ENCODE peak calls at places on chromosome 22, in ten cellular contexts. One of them, this sample, is unnamed.

GRCh38 chr22:22931557-22932270 is 44.1 kb downstream of the IGLL5 start:
- DNase-seq in PC-9: no peak
- DNase-seq in thoracic aorta: no peak
- DNase-seq in uterus: no peak
- DNase-seq in CD4-positive, alpha-beta memory T cell: no peak
- DNase-seq in cardiac muscle cell: no peak
- DNase-seq in HCT116: no peak
- DNase-seq in GM23248: no peak
- DNase-seq in psoas muscle: peak; percentile 27
- DNase-seq in adrenal gland: no peak
- DNase-seq in this sample: no peak

GRCh38 chr22:41482319-41482935 is 13.5 kb downstream of the ACO2 start:
- DNase-seq in PC-9: no peak
- DNase-seq in thoracic aorta: no peak
- DNase-seq in uterus: no peak
- DNase-seq in CD4-positive, alpha-beta memory T cell: no peak
- DNase-seq in cardiac muscle cell: no peak
- DNase-seq in HCT116: no peak
- DNase-seq in GM23248: peak; percentile 40
- DNase-seq in psoas muscle: no peak
- DNase-seq in adrenal gland: no peak
- DNase-seq in this sample: no peak

GRCh38 chr22:19533049-19533626 is 8.9 kb upstream of the CLDN5 start:
- DNase-seq in PC-9: no peak
- DNase-seq in thoracic aorta: no peak
- DNase-seq in uterus: no peak
- DNase-seq in CD4-positive, alpha-beta memory T cell: no peak
- DNase-seq in cardiac muscle cell: no peak
- DNase-seq in HCT116: no peak
- DNase-seq in GM23248: no peak
- DNase-seq in psoas muscle: no peak
- DNase-seq in adrenal gland: no peak
- DNase-seq in this sample: no peak

GRCh38 chr22:25062378-25063095 is 110.0 kb downstream of the KIAA1671 start:
- DNase-seq in PC-9: no peak
- DNase-seq in thoracic aorta: no peak
- DNase-seq in uterus: no peak
- DNase-seq in CD4-positive, alpha-beta memory T cell: peak; percentile 78
- DNase-seq in cardiac muscle cell: no peak
- DNase-seq in HCT116: no peak
- DNase-seq in GM23248: no peak
- DNase-seq in psoas muscle: peak; percentile 1
- DNase-seq in adrenal gland: no peak
- DNase-seq in this sample: no peak

GRCh38 chr22:40156001-40156516 is 21.7 kb upstream of the TNRC6B start:
- DNase-seq in PC-9: peak; percentile 68
- DNase-seq in thoracic aorta: no peak
- DNase-seq in uterus: no peak
- DNase-seq in CD4-positive, alpha-beta memory T cell: no peak
- DNase-seq in cardiac muscle cell: peak; percentile 75
- DNase-seq in HCT116: peak; percentile 51
- DNase-seq in GM23248: peak; percentile 49
- DNase-seq in psoas muscle: no peak
- DNase-seq in adrenal gland: peak; percentile 58
- DNase-seq in this sample: peak; percentile 79

GRCh38 chr22:36386351-36386899 is 1.3 kb downstream of the MYH9 start:
- DNase-seq in PC-9: peak; percentile 60
- DNase-seq in thoracic aorta: no peak
- DNase-seq in uterus: no peak
- DNase-seq in CD4-positive, alpha-beta memory T cell: no peak
- DNase-seq in cardiac muscle cell: no peak
- DNase-seq in HCT116: no peak
- DNase-seq in GM23248: peak; percentile 79
- DNase-seq in psoas muscle: peak; percentile 60
- DNase-seq in adrenal gland: peak; percentile 63
- DNase-seq in this sample: peak; percentile 71

GRCh38 chr22:39556970-39557811 is 13.4 kb upstream of the CACNA1I start:
- DNase-seq in PC-9: peak; percentile 47
- DNase-seq in thoracic aorta: no peak
- DNase-seq in uterus: no peak
- DNase-seq in CD4-positive, alpha-beta memory T cell: peak; percentile 41
- DNase-seq in cardiac muscle cell: peak; percentile 21
- DNase-seq in HCT116: no peak
- DNase-seq in GM23248: peak; percentile 36
- DNase-seq in psoas muscle: no peak
- DNase-seq in adrenal gland: peak; percentile 60
- DNase-seq in this sample: no peak

GRCh38 chr22:36191106-36191836 is 10.3 kb downstream of the APOL4 start:
- DNase-seq in PC-9: no peak
- DNase-seq in thoracic aorta: peak; percentile 41
- DNase-seq in uterus: peak; percentile 57
- DNase-seq in CD4-positive, alpha-beta memory T cell: no peak
- DNase-seq in cardiac muscle cell: peak; percentile 28
- DNase-seq in HCT116: no peak
- DNase-seq in GM23248: peak; percentile 83
- DNase-seq in psoas muscle: peak; percentile 92
- DNase-seq in adrenal gland: peak; percentile 89
- DNase-seq in this sample: peak; percentile 54

GRCh38 chr22:38177926-38178604 is 3.6 kb downstream of the PLA2G6 start:
- DNase-seq in PC-9: peak; percentile 82
- DNase-seq in thoracic aorta: no peak
- DNase-seq in uterus: peak; percentile 37
- DNase-seq in CD4-positive, alpha-beta memory T cell: no peak
- DNase-seq in cardiac muscle cell: peak; percentile 85
- DNase-seq in HCT116: peak; percentile 82
- DNase-seq in GM23248: peak; percentile 87
- DNase-seq in psoas muscle: peak; percentile 82
- DNase-seq in adrenal gland: peak; percentile 82
- DNase-seq in this sample: peak; percentile 67

GRCh38 chr22:47407626-47408025 is 645.2 kb downstream of the TBC1D22A start:
- DNase-seq in PC-9: no peak
- DNase-seq in thoracic aorta: no peak
- DNase-seq in uterus: no peak
- DNase-seq in CD4-positive, alpha-beta memory T cell: no peak
- DNase-seq in cardiac muscle cell: no peak
- DNase-seq in HCT116: no peak
- DNase-seq in GM23248: no peak
- DNase-seq in psoas muscle: no peak
- DNase-seq in adrenal gland: no peak
- DNase-seq in this sample: no peak
- H3K9me3 ChIP-seq in PC-9: no peaks in the 10 kb centered on the region
- H3K9me3 ChIP-seq in thoracic aorta: no peaks in the 10 kb centered on the region
- H3K9me3 ChIP-seq in uterus: no peaks in the 10 kb centered on the region
- H3K9me3 ChIP-seq in CD4-positive, alpha-beta memory T cell: no peaks in the 10 kb centered on the region
- H3K9me3 ChIP-seq in cardiac muscle cell: no peaks in the 10 kb centered on the region
- H3K9me3 ChIP-seq in HCT116: no peaks in the 10 kb centered on the region
- H3K9me3 ChIP-seq in GM23248: no peaks in the 10 kb centered on the region
- H3K9me3 ChIP-seq in psoas muscle: no peaks in the 10 kb centered on the region
- H3K9me3 ChIP-seq in adrenal gland: no peaks in the 10 kb centered on the region
- H3K9me3 ChIP-seq in this sample: no peaks in the 10 kb centered on the region

GRCh38 chr22:31952094-31952401 is 7.7 kb downstream of the YWHAH start:
- DNase-seq in PC-9: no peak
- DNase-seq in thoracic aorta: no peak
- DNase-seq in uterus: no peak
- DNase-seq in CD4-positive, alpha-beta memory T cell: no peak
- DNase-seq in cardiac muscle cell: peak; percentile 31
- DNase-seq in HCT116: no peak
- DNase-seq in GM23248: peak; percentile 53
- DNase-seq in psoas muscle: no peak
- DNase-seq in adrenal gland: no peak
- DNase-seq in this sample: no peak

GRCh38 chr22:31953251-31953650 is 8.9 kb downstream of the YWHAH start:
- DNase-seq in PC-9: no peak
- DNase-seq in thoracic aorta: no peak
- DNase-seq in uterus: no peak
- DNase-seq in CD4-positive, alpha-beta memory T cell: no peak
- DNase-seq in cardiac muscle cell: no peak
- DNase-seq in HCT116: no peak
- DNase-seq in GM23248: no peak
- DNase-seq in psoas muscle: no peak
- DNase-seq in adrenal gland: no peak
- DNase-seq in this sample: no peak

GRCh38 chr22:31950226-31950625 is 5.9 kb downstream of the YWHAH start:
- DNase-seq in PC-9: no peak
- DNase-seq in thoracic aorta: no peak
- DNase-seq in uterus: no peak
- DNase-seq in CD4-positive, alpha-beta memory T cell: no peak
- DNase-seq in cardiac muscle cell: no peak
- DNase-seq in HCT116: no peak
- DNase-seq in GM23248: peak; percentile 67
- DNase-seq in psoas muscle: no peak
- DNase-seq in adrenal gland: no peak
- DNase-seq in this sample: no peak

GRCh38 chr22:31952459-31952858 is 8.1 kb downstream of the YWHAH start:
- DNase-seq in PC-9: no peak
- DNase-seq in thoracic aorta: no peak
- DNase-seq in uterus: no peak
- DNase-seq in CD4-positive, alpha-beta memory T cell: no peak
- DNase-seq in cardiac muscle cell: peak; percentile 86
- DNase-seq in HCT116: no peak
- DNase-seq in GM23248: peak; percentile 93
- DNase-seq in psoas muscle: no peak
- DNase-seq in adrenal gland: peak; percentile 65
- DNase-seq in this sample: no peak

DNA sequence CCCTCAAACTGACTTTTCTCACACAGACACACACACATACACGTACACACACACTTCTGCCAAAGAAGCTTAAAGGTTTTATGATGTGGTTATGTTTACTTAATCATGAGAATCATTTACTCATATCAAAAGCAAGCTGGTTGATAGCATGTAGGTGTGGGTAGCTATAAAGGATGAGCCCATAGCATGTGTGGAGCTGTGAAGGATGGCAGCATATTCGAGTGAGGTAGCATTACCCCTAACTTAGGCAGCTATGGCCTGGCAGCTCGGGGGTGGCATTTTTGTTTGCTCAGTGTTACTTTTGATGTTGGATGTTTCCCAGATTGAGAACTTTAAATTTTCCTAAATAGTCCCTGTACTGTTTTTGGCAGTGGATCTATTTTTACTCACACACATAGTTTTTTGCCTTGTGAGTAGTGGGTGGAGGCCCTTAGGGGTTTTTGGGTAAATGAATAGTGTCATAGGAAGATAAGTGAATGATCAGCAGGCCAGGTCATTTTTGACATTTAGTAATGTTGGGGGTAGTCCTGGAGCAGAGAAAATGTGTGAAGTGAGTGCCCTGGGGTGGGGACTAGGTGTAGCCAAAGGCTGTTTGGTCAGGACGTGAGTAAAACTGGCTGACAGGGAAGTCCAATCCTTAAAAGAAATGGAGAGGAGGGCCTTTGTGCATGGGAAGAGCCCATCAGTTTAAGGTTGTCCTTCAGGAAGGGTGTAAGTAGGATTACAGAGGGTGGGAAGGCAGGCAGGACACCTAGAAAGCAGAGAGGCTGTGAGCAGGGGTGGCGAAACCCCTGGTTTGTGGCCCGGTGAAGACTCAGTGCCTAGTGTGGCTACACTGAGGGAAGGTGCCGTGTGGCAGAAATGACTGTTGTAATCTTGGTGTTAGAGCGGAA is 7.1 kb downstream of the YWHAH start:
- DNase-seq in PC-9: no peak
- DNase-seq in thoracic aorta: no peak
- DNase-seq in uterus: no peak
- DNase-seq in CD4-positive, alpha-beta memory T cell: no peak
- DNase-seq in cardiac muscle cell: no peak
- DNase-seq in HCT116: no peak
- DNase-seq in GM23248: peak; percentile 38
- DNase-seq in psoas muscle: no peak
- DNase-seq in adrenal gland: no peak
- DNase-seq in this sample: no peak
- H3K4me1 ChIP-seq in PC-9: peaks cover 27% of the 10 kb centered on the region
- H3K4me1 ChIP-seq in thoracic aorta: peaks cover 61% of the 10 kb centered on the region
- H3K4me1 ChIP-seq in uterus: peaks cover 14% of the 10 kb centered on the region
- H3K4me1 ChIP-seq in CD4-positive, alpha-beta memory T cell: peaks cover 79% of the 10 kb centered on the region
- H3K4me1 ChIP-seq in cardiac muscle cell: peaks cover 6% of the 10 kb centered on the region
- H3K4me1 ChIP-seq in HCT116: peaks cover 12% of the 10 kb centered on the region
- H3K4me1 ChIP-seq in GM23248: peaks cover 57% of the 10 kb centered on the region
- H3K4me1 ChIP-seq in psoas muscle: peaks cover 58% of the 10 kb centered on the region
- H3K4me1 ChIP-seq in adrenal gland: peaks cover 24% of the 10 kb centered on the region
- H3K4me1 ChIP-seq in this sample: peaks cover 16% of the 10 kb centered on the region

DNA sequence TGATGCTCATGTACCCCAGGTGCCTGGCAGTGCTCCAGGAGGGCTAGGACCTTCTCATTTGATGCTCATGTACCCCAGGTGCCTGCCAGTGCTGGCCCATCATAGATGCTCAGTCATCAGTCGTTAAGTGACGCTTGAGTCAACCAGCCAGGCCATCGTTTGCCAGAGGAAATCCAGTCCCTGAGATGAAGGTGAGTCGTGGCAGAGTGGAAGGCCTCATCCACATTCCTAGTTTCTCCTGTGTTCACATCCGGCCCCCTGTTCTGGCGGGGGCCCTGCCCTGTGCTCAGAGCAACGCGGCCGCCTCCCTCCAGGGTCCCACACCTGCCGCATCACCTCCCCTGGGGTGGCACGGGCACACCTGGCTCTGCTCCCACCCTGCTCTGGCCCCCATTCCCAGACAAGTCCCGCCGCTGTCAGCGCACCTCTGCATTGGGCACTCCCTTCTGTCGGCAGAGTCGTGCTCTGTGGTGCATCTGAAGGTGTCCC is 279.9 kb downstream of the BRD1 start:
- DNase-seq in PC-9: no peak
- DNase-seq in thoracic aorta: no peak
- DNase-seq in uterus: no peak
- DNase-seq in CD4-positive, alpha-beta memory T cell: no peak
- DNase-seq in cardiac muscle cell: no peak
- DNase-seq in HCT116: no peak
- DNase-seq in GM23248: no peak
- DNase-seq in psoas muscle: peak; percentile 34
- DNase-seq in adrenal gland: no peak
- DNase-seq in this sample: no peak
- H3K9me3 ChIP-seq in PC-9: no peaks in the 10 kb centered on the region
- H3K9me3 ChIP-seq in thoracic aorta: peaks cover 6% of the 10 kb centered on the region
- H3K9me3 ChIP-seq in uterus: no peaks in the 10 kb centered on the region
- H3K9me3 ChIP-seq in CD4-positive, alpha-beta memory T cell: peaks cover 5% of the 10 kb centered on the region
- H3K9me3 ChIP-seq in cardiac muscle cell: no peaks in the 10 kb centered on the region
- H3K9me3 ChIP-seq in HCT116: no peaks in the 10 kb centered on the region
- H3K9me3 ChIP-seq in GM23248: no peaks in the 10 kb centered on the region
- H3K9me3 ChIP-seq in psoas muscle: no peaks in the 10 kb centered on the region
- H3K9me3 ChIP-seq in adrenal gland: no peaks in the 10 kb centered on the region
- H3K9me3 ChIP-seq in this sample: no peaks in the 10 kb centered on the region

DNA sequence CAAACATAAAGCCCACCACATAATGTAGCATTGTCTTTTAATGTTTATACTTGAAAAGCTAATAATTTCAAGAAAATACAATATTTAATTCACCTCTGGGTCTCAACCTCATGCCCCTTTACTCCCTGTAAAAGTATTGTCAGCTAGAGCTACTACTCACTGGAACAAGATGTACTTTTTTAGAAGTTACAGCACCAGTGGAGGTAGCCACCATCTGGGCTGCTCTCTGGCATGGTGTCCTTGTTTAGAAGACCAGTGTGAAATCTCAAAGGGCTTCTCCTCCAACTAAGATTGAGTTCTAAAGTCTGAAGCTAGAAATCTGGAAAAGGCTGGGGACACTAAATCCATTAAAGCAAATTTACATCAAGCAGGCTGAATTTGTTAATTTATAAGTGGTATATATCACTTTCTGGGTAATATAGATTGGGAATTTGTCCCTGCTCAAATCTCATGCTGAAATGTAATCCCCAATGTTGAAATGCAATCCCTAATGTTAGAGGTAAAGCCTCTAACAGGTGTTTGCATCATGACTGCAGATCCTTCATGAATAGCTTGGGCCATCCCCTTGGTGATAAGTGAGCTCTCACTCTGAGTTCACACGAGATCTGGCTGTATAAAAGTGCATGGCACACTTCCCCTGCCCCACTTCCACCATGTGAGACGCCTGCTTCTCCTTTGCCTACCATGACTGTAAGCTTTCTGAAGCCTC is 47.6 kb downstream of the PITPNB start:
- DNase-seq in PC-9: no peak
- DNase-seq in thoracic aorta: no peak
- DNase-seq in uterus: no peak
- DNase-seq in CD4-positive, alpha-beta memory T cell: no peak
- DNase-seq in cardiac muscle cell: no peak
- DNase-seq in HCT116: no peak
- DNase-seq in GM23248: no peak
- DNase-seq in psoas muscle: no peak
- DNase-seq in adrenal gland: no peak
- DNase-seq in this sample: no peak
- H3K4me1 ChIP-seq in PC-9: peaks cover 13% of the 10 kb centered on the region
- H3K4me1 ChIP-seq in thoracic aorta: peaks cover 43% of the 10 kb centered on the region
- H3K4me1 ChIP-seq in uterus: no peaks in the 10 kb centered on the region
- H3K4me1 ChIP-seq in CD4-positive, alpha-beta memory T cell: peaks cover 10% of the 10 kb centered on the region
- H3K4me1 ChIP-seq in cardiac muscle cell: peaks cover 55% of the 10 kb centered on the region
- H3K4me1 ChIP-seq in HCT116: no peaks in the 10 kb centered on the region
- H3K4me1 ChIP-seq in GM23248: peaks cover 43% of the 10 kb centered on the region
- H3K4me1 ChIP-seq in psoas muscle: peaks cover 34% of the 10 kb centered on the region
- H3K4me1 ChIP-seq in adrenal gland: peaks cover 18% of the 10 kb centered on the region
- H3K4me1 ChIP-seq in this sample: peaks cover 5% of the 10 kb centered on the region